ENCODE peak calls at places on chromosome 4, in five cellular contexts. One of them, this sample, is unnamed.
A peak's percentile ranks its signal among the peaks of the same experiment; 100 is the strongest.

GRCh38 chr4:121726642-121727268 is 30.0 kb upstream of the ANXA5 start:
- DNase-seq in K562: peak; percentile 64
- DNase-seq in endothelial cell of umbilical vein: peak; percentile 79
- DNase-seq in GM12878: peak; percentile 47
- DNase-seq in A549: peak; percentile 29
- DNase-seq in this sample: peak; percentile 65

GRCh38 chr4:175412161-175412560 is 399.9 kb downstream of the GPM6A start:
- DNase-seq in K562: no peak
- DNase-seq in A549: no peak
- DNase-seq in GM12878: no peak
- DNase-seq in endothelial cell of umbilical vein: no peak
- DNase-seq in this sample: no peak

GRCh38 chr4:21452931-21453330 is 495.6 kb downstream of the KCNIP4 start:
- DNase-seq in endothelial cell of umbilical vein: no peak
- DNase-seq in K562: no peak
- DNase-seq in A549: no peak
- DNase-seq in GM12878: no peak
- DNase-seq in this sample: no peak

GRCh38 chr4:156497486-156497885 is 474.1 kb downstream of the PDGFC start:
- DNase-seq in endothelial cell of umbilical vein: no peak
- DNase-seq in GM12878: no peak
- DNase-seq in A549: no peak
- DNase-seq in K562: no peak
- DNase-seq in this sample: no peak

GRCh38 chr4:48967626-48968025 is 18.4 kb upstream of the CWH43 start:
- DNase-seq in GM12878: no peak
- DNase-seq in endothelial cell of umbilical vein: no peak
- DNase-seq in K562: no peak
- DNase-seq in A549: no peak
- DNase-seq in this sample: no peak

GRCh38 chr4:11912886-11913285 is 484.2 kb upstream of the HS3ST1 start:
- DNase-seq in endothelial cell of umbilical vein: peak; percentile 40
- DNase-seq in A549: no peak
- DNase-seq in K562: no peak
- DNase-seq in GM12878: no peak
- DNase-seq in this sample: no peak

GRCh38 chr4:48944659-48945290 is 38.2 kb upstream of the OCIAD2 start:
- DNase-seq in A549: no peak
- DNase-seq in endothelial cell of umbilical vein: no peak
- DNase-seq in K562: peak; percentile 69
- DNase-seq in GM12878: no peak
- DNase-seq in this sample: peak; percentile 69

GRCh38 chr4:100828986-100829685 is 311.3 kb upstream of the EMCN start:
- DNase-seq in endothelial cell of umbilical vein: no peak
- DNase-seq in GM12878: no peak
- DNase-seq in A549: no peak
- DNase-seq in K562: no peak
- DNase-seq in this sample: no peak

GRCh38 chr4:15805583-15806517 is 27.7 kb downstream of the CD38 start:
- DNase-seq in K562: peak; percentile 62
- DNase-seq in endothelial cell of umbilical vein: peak; percentile 58
- DNase-seq in A549: peak; percentile 17
- DNase-seq in GM12878: peak; percentile 48
- DNase-seq in this sample: peak; percentile 84

GRCh38 chr4:6019316-6020263 is 1.4 kb upstream of the C4orf50 start:
- DNase-seq in endothelial cell of umbilical vein: peak; percentile 40
- DNase-seq in GM12878: no peak
- DNase-seq in A549: peak; percentile 44
- DNase-seq in K562: peak; percentile 62
- DNase-seq in this sample: peak; percentile 54

GRCh38 chr4:76589402-76589801 is 154.4 kb downstream of the SHROOM3 start:
- DNase-seq in K562: no peak
- DNase-seq in endothelial cell of umbilical vein: no peak
- DNase-seq in A549: no peak
- DNase-seq in GM12878: no peak
- DNase-seq in this sample: no peak

GRCh38 chr4:15656038-15656470 is 897 bp upstream of the FBXL5 start:
- DNase-seq in A549: no peak
- DNase-seq in GM12878: no peak
- DNase-seq in K562: no peak
- DNase-seq in endothelial cell of umbilical vein: peak; percentile 36
- DNase-seq in this sample: no peak

GRCh38 chr4:27018910-27019309 is 158.3 kb downstream of the STIM2 start:
- DNase-seq in endothelial cell of umbilical vein: no peak
- DNase-seq in K562: no peak
- DNase-seq in GM12878: no peak
- DNase-seq in A549: no peak
- DNase-seq in this sample: no peak

GRCh38 chr4:123588631-123589223 is 192.1 kb downstream of the SPRY1 start:
- DNase-seq in A549: peak; percentile 16
- DNase-seq in K562: peak; percentile 23
- DNase-seq in endothelial cell of umbilical vein: no peak
- DNase-seq in GM12878: peak; percentile 84
- DNase-seq in this sample: peak; percentile 85

DNA sequence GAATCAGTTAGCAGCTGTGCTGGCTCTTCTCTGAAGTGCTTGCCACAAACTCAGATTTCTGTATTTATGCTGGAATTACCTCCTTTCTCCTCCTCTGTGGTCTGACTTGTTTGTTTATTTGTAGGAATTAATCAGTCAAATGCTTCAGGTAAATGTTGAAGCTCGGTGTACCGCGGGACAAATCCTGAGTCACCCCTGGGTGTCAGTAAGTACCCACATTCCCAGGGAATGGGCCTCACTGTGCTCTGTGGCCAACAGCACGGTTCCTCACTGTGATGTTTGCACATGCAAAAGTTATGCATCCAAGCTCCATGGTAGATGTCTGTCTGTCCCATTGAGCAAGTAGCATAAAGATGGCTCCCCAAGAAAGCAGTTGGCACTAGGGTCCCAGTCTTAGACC is 169.9 kb downstream of the DCLK2 start:
- DNase-seq in GM12878: no peak
- DNase-seq in K562: peak; percentile 24
- DNase-seq in A549: no peak
- DNase-seq in endothelial cell of umbilical vein: no peak
- DNase-seq in this sample: no peak
- TF ChIP-seq MYC in GM12878: no peak
- TF ChIP-seq MYC in K562: no peak
- TF ChIP-seq MYC in A549: no peak
- TF ChIP-seq MYC in endothelial cell of umbilical vein: no peak
- TF ChIP-seq MYC in this sample: no peak

DNA sequence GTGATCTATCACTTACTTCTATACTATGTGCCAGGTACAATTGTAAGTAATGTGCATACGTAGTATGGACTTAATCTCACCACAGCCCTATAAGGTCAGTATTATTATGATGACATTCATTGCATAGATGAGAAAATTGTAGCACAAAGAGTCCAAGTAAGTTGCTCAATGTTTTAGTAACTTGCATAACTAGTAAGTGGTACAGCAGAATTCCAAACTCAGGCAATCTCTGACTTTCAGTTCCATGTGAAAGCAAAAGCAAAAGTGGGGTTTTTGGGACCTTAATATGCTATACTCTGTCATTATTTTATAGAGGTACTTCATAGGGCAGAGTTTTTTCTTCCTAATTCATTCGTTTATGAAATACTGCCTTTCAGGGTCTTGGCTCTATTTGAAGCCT is 188.8 kb upstream of the VEGFC start:
- DNase-seq in GM12878: no peak
- DNase-seq in endothelial cell of umbilical vein: no peak
- DNase-seq in K562: no peak
- DNase-seq in A549: no peak
- DNase-seq in this sample: no peak
- TF ChIP-seq MYC in GM12878: no peak
- TF ChIP-seq MYC in endothelial cell of umbilical vein: no peak
- TF ChIP-seq MYC in K562: no peak
- TF ChIP-seq MYC in A549: no peak
- TF ChIP-seq MYC in this sample: no peak

DNA sequence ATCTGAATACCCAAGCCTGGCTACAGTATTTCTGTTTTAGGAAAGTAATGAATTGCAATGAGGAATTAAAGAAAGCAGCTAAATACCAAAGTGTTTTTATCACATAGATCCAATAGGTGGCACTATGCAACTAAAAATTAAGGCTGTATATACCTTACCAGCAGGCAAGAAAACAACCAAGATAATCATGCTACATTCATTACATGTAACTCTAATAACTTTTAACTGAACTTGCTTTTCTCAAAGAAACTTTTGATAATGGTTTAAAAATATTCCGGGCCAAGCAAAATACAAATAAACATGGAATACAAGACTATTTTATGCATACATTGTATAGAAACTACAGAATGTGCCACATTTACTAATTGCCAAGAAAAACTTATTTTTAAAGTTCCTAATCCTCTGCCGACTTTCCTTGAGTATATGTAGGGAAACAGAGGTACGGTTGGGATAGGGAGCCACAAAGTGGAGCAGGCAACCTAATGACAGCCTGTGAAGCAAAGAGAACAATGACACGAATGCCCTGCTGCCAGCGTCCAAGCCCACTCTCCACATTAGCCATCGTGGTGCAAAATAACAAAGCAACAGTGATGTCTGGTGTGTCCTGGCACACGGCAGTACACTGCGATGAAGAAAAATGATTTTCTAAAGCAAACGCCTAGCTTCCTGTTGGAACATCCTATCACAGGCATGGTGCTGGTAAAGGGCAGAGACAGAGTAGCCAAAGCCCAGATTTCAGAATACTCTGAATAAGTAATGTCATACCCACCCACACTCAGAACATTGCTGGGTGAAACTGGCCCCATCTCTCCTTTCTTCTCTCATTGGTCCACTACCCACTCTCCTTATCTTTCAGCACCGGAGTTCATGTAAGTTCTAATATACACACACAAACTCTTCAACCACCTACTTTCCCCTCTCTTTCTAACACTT is 63.5 kb downstream of the SEC24D start:
- DNase-seq in A549: peak; percentile 15
- DNase-seq in endothelial cell of umbilical vein: peak; percentile 55
- DNase-seq in GM12878: no peak
- DNase-seq in K562: peak; percentile 44
- DNase-seq in this sample: peak; percentile 72
- TF ChIP-seq MYC in A549: no peak
- TF ChIP-seq MYC in endothelial cell of umbilical vein: no peak
- TF ChIP-seq MYC in GM12878: no peak
- TF ChIP-seq MYC in K562: no peak
- TF ChIP-seq MYC in this sample: no peak

GRCh38 chr4:126969781-126970180 is 663.0 kb upstream of the INTU start:
- DNase-seq in A549: no peak
- DNase-seq in endothelial cell of umbilical vein: no peak
- DNase-seq in K562: no peak
- DNase-seq in GM12878: no peak
- DNase-seq in this sample: no peak

GRCh38 chr4:126961661-126962060 is 671.1 kb upstream of the INTU start:
- DNase-seq in endothelial cell of umbilical vein: no peak
- DNase-seq in A549: no peak
- DNase-seq in K562: no peak
- DNase-seq in GM12878: no peak
- DNase-seq in this sample: no peak

GRCh38 chr4:126969360-126969759 is 663.4 kb upstream of the INTU start:
- DNase-seq in GM12878: no peak
- DNase-seq in A549: no peak
- DNase-seq in K562: no peak
- DNase-seq in endothelial cell of umbilical vein: no peak
- DNase-seq in this sample: no peak

GRCh38 chr4:126960760-126961159 is 672.0 kb upstream of the INTU start:
- DNase-seq in K562: no peak
- DNase-seq in A549: no peak
- DNase-seq in endothelial cell of umbilical vein: no peak
- DNase-seq in GM12878: no peak
- DNase-seq in this sample: no peak

DNA sequence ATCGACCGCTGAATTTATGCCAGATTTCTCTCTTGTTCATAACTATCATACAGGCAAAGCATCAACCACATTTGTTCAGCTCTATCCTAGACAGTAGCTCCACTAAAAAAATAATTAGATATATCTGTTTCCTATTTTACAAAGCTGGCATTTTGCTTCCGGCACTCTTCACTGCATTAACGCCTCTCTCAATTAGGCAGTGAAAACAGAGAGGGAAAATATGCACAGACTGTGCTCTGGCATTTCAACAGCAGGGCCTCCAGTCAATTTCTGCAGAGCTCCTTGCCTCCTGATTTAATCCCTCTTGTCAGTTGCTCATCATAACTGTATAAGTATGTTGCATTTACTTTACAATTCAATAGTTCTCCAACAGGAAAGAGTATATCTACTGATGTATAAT is 666.9 kb upstream of the INTU start:
- DNase-seq in A549: no peak
- DNase-seq in K562: no peak
- DNase-seq in GM12878: no peak
- DNase-seq in endothelial cell of umbilical vein: no peak
- DNase-seq in this sample: no peak
- TF ChIP-seq MYC in A549: no peak
- TF ChIP-seq MYC in K562: no peak
- TF ChIP-seq MYC in GM12878: no peak
- TF ChIP-seq MYC in endothelial cell of umbilical vein: no peak
- TF ChIP-seq MYC in this sample: no peak

DNA sequence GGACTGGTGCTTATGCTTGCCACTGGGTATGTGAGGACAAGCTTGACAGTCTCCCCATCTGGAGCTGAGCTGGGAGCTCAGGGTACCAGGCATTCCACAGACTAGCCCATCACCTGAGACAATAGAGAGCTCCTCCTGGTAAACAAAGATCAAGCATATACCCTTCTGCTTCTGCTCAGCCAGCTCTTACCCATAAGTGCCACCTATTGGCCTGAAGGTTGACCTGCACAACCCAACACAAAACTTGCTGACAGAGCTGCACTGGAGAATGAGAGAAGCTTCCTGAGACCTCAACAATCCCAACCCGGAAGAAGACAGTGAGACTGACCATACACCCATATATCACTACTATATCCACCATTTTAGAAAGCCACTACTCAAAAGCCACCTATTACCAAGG is 1049.2 kb upstream of the INTU start:
- DNase-seq in endothelial cell of umbilical vein: peak; percentile 6
- DNase-seq in K562: peak; percentile 46
- DNase-seq in A549: no peak
- DNase-seq in GM12878: no peak
- DNase-seq in this sample: peak; percentile 31
- TF ChIP-seq MYC in endothelial cell of umbilical vein: no peak
- TF ChIP-seq MYC in K562: no peak
- TF ChIP-seq MYC in A549: no peak
- TF ChIP-seq MYC in GM12878: no peak
- TF ChIP-seq MYC in this sample: no peak

GRCh38 chr4:168723020-168723419 is 226.2 kb downstream of the PALLD start:
- DNase-seq in K562: no peak
- DNase-seq in A549: no peak
- DNase-seq in GM12878: no peak
- DNase-seq in endothelial cell of umbilical vein: peak; percentile 61
- DNase-seq in this sample: no peak

GRCh38 chr4:168724960-168725359 is 228.1 kb downstream of the PALLD start:
- DNase-seq in endothelial cell of umbilical vein: no peak
- DNase-seq in GM12878: no peak
- DNase-seq in K562: no peak
- DNase-seq in A549: no peak
- DNase-seq in this sample: no peak

GRCh38 chr4:168723569-168723968 is 226.7 kb downstream of the PALLD start:
- DNase-seq in K562: no peak
- DNase-seq in A549: no peak
- DNase-seq in GM12878: no peak
- DNase-seq in endothelial cell of umbilical vein: no peak
- DNase-seq in this sample: no peak

GRCh38 chr4:168725935-168726334 is 229.1 kb downstream of the PALLD start:
- DNase-seq in endothelial cell of umbilical vein: no peak
- DNase-seq in A549: no peak
- DNase-seq in GM12878: no peak
- DNase-seq in K562: no peak
- DNase-seq in this sample: no peak

GRCh38 chr4:168724243-168724642 is 227.4 kb downstream of the PALLD start:
- DNase-seq in endothelial cell of umbilical vein: no peak
- DNase-seq in GM12878: no peak
- DNase-seq in A549: no peak
- DNase-seq in K562: no peak
- DNase-seq in this sample: no peak
- TF ChIP-seq MYC in endothelial cell of umbilical vein: no peak
- TF ChIP-seq MYC in GM12878: no peak
- TF ChIP-seq MYC in A549: no peak
- TF ChIP-seq MYC in K562: no peak
- TF ChIP-seq MYC in this sample: no peak